ENCODE peak calls at places on chromosomes 12 and 14, in eight cellular contexts. One of them, this sample, is unnamed.

GRCh38 chr12:67909681-67910080 is 79.6 kb upstream of the IFNG-AS1 start:
- DNase-seq in CD14-positive monocyte: no peak
- DNase-seq in body of pancreas: no peak
- DNase-seq in nephron progenitor cell: no peak
- DNase-seq in HFFc6: peak; percentile 25
- DNase-seq in AG10803: no peak
- DNase-seq in ovary: no peak
- DNase-seq in CD8-positive, alpha-beta T cell: no peak
- DNase-seq in this sample: no peak

GRCh38 chr12:104743181-104743580 is 214.9 kb downstream of the SLC41A2 start:
- DNase-seq in CD14-positive monocyte: no peak
- DNase-seq in body of pancreas: no peak
- DNase-seq in nephron progenitor cell: no peak
- DNase-seq in HFFc6: no peak
- DNase-seq in AG10803: no peak
- DNase-seq in ovary: no peak
- DNase-seq in CD8-positive, alpha-beta T cell: no peak
- DNase-seq in this sample: no peak

GRCh38 chr14:20400965-20401593 is 12.2 kb downstream of the TEP1 start:
- DNase-seq in CD14-positive monocyte: no peak
- DNase-seq in body of pancreas: no peak
- DNase-seq in nephron progenitor cell: no peak
- DNase-seq in HFFc6: peak; percentile 47
- DNase-seq in AG10803: no peak
- DNase-seq in ovary: no peak
- DNase-seq in CD8-positive, alpha-beta T cell: no peak
- DNase-seq in this sample: no peak

GRCh38 chr12:111446044-111446581 is 40.4 kb downstream of the SH2B3 start:
- DNase-seq in CD14-positive monocyte: no peak
- DNase-seq in body of pancreas: peak; percentile 93
- DNase-seq in nephron progenitor cell: no peak
- DNase-seq in HFFc6: no peak
- DNase-seq in AG10803: peak; percentile 56
- DNase-seq in ovary: no peak
- DNase-seq in CD8-positive, alpha-beta T cell: no peak
- DNase-seq in this sample: peak; percentile 70

GRCh38 chr12:100169345-100169744 is 26.7 kb upstream of the BLTP3B start:
- DNase-seq in CD14-positive monocyte: no peak
- DNase-seq in body of pancreas: no peak
- DNase-seq in nephron progenitor cell: no peak
- DNase-seq in HFFc6: no peak
- DNase-seq in AG10803: no peak
- DNase-seq in ovary: no peak
- DNase-seq in CD8-positive, alpha-beta T cell: no peak
- DNase-seq in this sample: no peak

GRCh38 chr12:110004598-110004997 is 5.4 kb downstream of the ANKRD13A start:
- DNase-seq in CD14-positive monocyte: no peak
- DNase-seq in body of pancreas: no peak
- DNase-seq in nephron progenitor cell: no peak
- DNase-seq in HFFc6: no peak
- DNase-seq in AG10803: no peak
- DNase-seq in ovary: no peak
- DNase-seq in CD8-positive, alpha-beta T cell: no peak
- DNase-seq in this sample: no peak

GRCh38 chr12:113853491-113853890 is 112.6 kb downstream of the RBM19 start:
- DNase-seq in CD14-positive monocyte: no peak
- DNase-seq in body of pancreas: no peak
- DNase-seq in nephron progenitor cell: no peak
- DNase-seq in HFFc6: no peak
- DNase-seq in AG10803: no peak
- DNase-seq in ovary: no peak
- DNase-seq in CD8-positive, alpha-beta T cell: no peak
- DNase-seq in this sample: no peak

GRCh38 chr12:131755305-131756113 is 44.6 kb downstream of the SFSWAP start:
- DNase-seq in CD14-positive monocyte: no peak
- DNase-seq in body of pancreas: no peak
- DNase-seq in nephron progenitor cell: no peak
- DNase-seq in HFFc6: no peak
- DNase-seq in AG10803: peak; percentile 26
- DNase-seq in ovary: no peak
- DNase-seq in CD8-positive, alpha-beta T cell: no peak
- DNase-seq in this sample: peak; percentile 75

GRCh38 chr12:78392918-78393317 is 471.7 kb upstream of the SYT1 start:
- DNase-seq in CD14-positive monocyte: no peak
- DNase-seq in body of pancreas: no peak
- DNase-seq in nephron progenitor cell: no peak
- DNase-seq in HFFc6: peak; percentile 27
- DNase-seq in AG10803: peak; percentile 47
- DNase-seq in ovary: no peak
- DNase-seq in CD8-positive, alpha-beta T cell: no peak
- DNase-seq in this sample: no peak

DNA sequence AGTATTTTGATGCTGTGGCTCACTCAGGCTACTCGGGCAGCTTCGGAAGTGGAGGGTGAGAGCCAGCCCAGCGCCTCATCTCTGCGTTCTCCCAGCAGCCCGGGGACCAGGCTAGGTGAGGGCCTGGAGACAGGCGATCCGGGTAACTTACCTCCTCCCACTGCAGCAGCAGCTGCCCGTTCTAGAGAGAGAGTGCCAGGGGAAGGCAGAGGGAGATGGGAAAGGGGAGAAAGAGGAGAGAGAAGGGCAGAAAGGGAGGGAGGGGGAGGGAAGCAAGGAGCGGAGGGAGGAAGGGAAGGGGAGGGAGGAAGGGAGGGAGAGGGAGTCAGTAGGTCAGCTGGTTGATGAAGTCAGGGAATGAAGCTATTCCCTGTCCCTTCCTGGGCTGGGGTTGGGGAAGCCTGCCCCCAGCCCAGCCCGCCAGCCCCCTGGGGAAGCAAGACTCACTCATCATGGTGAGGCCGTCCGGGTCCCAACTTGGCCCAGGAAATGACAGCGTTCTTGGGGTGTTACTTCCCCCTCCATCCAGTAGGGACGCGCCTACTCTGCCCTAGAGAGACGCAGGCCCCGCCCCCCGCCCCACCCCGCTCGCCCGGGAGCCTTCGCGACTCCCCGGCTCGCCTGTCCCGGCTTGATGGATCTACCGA is at the start of gene IFI27L2:
- DNase-seq in CD14-positive monocyte: peak; percentile 74
- DNase-seq in body of pancreas: peak; percentile 68
- DNase-seq in nephron progenitor cell: peak; percentile 80
- DNase-seq in HFFc6: peak; percentile 78
- DNase-seq in AG10803: peak; percentile 81
- DNase-seq in ovary: peak; percentile 78
- DNase-seq in CD8-positive, alpha-beta T cell: peak; percentile 42
- DNase-seq in this sample: peak; percentile 95
- TF ChIP-seq CTCF in CD14-positive monocyte: peak; percentile 18
- TF ChIP-seq CTCF in body of pancreas: peak; percentile 24
- TF ChIP-seq CTCF in nephron progenitor cell: peak; percentile 26
- TF ChIP-seq CTCF in HFFc6: peak; percentile 70
- TF ChIP-seq CTCF in AG10803: peak; percentile 40
- TF ChIP-seq CTCF in ovary: peak; percentile 37
- TF ChIP-seq CTCF in CD8-positive, alpha-beta T cell: no peak
- TF ChIP-seq CTCF in this sample: peak; percentile 49

GRCh38 chr12:48183876-48184548 is 568 bp downstream of the CCDC184 start:
- DNase-seq in CD14-positive monocyte: no peak
- DNase-seq in body of pancreas: no peak
- DNase-seq in nephron progenitor cell: peak; percentile 48
- DNase-seq in HFFc6: no peak
- DNase-seq in AG10803: no peak
- DNase-seq in ovary: peak; percentile 45
- DNase-seq in CD8-positive, alpha-beta T cell: no peak
- DNase-seq in this sample: no peak
- TF ChIP-seq CTCF in CD14-positive monocyte: peak; percentile 42
- TF ChIP-seq CTCF in body of pancreas: no peak
- TF ChIP-seq CTCF in nephron progenitor cell: no peak
- TF ChIP-seq CTCF in HFFc6: peak; percentile 27
- TF ChIP-seq CTCF in AG10803: no peak
- TF ChIP-seq CTCF in ovary: no peak
- TF ChIP-seq CTCF in CD8-positive, alpha-beta T cell: peak; percentile 7
- TF ChIP-seq CTCF in this sample: no peak

GRCh38 chr14:50423529-50423928 is 26.8 kb upstream of the CDKL1 start:
- DNase-seq in CD14-positive monocyte: no peak
- DNase-seq in body of pancreas: no peak
- DNase-seq in nephron progenitor cell: no peak
- DNase-seq in HFFc6: no peak
- DNase-seq in AG10803: no peak
- DNase-seq in ovary: no peak
- DNase-seq in CD8-positive, alpha-beta T cell: no peak
- DNase-seq in this sample: no peak
- TF ChIP-seq CTCF in CD14-positive monocyte: no peak
- TF ChIP-seq CTCF in body of pancreas: no peak
- TF ChIP-seq CTCF in nephron progenitor cell: no peak
- TF ChIP-seq CTCF in HFFc6: no peak
- TF ChIP-seq CTCF in AG10803: no peak
- TF ChIP-seq CTCF in ovary: no peak
- TF ChIP-seq CTCF in CD8-positive, alpha-beta T cell: no peak
- TF ChIP-seq CTCF in this sample: no peak

DNA sequence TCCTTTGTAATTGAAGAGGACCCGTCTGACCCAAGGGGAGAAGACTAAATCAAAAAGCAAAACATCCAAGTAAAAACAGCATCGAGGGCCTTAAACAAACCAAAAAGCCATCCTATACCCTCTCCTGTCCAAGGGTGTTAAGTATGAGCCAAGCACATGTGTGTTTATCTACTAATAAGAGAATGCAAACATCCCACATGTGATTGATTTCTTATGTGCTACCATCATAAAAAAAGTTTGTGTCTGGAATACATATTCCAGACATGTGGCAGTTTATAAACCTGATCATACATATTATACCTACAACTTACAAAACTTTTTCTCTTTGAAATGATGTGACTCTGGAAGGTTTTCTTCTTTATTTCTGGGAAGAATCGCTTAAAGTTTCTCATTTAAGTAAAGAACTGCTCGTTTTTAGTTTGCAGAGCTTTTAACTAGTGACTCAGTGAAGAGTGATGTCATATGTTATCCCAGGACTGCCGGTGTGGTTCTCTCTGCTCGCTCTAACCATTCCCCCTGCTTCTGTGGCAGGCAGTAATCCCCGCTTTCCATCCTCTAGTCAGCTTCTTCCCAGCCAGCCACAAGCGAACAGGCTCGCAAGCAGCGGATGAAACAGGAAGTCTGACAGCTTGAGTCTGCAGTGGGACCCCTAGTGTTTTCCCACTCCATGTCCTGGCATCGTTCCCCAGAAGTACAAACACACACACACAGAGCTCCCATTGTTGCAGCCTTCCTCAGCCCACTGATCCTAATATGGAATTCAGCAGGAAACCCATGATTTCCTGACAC is 431 bp upstream of the RHOJ start:
- DNase-seq in CD14-positive monocyte: no peak
- DNase-seq in body of pancreas: peak; percentile 71
- DNase-seq in nephron progenitor cell: peak; percentile 59
- DNase-seq in HFFc6: peak; percentile 94
- DNase-seq in AG10803: peak; percentile 92
- DNase-seq in ovary: peak; percentile 80
- DNase-seq in CD8-positive, alpha-beta T cell: no peak
- DNase-seq in this sample: peak; percentile 74
- TF ChIP-seq CTCF in CD14-positive monocyte: no peak
- TF ChIP-seq CTCF in body of pancreas: no peak
- TF ChIP-seq CTCF in nephron progenitor cell: peak; percentile 10
- TF ChIP-seq CTCF in HFFc6: peak; percentile 43
- TF ChIP-seq CTCF in AG10803: peak; percentile 38
- TF ChIP-seq CTCF in ovary: no peak
- TF ChIP-seq CTCF in CD8-positive, alpha-beta T cell: no peak
- TF ChIP-seq CTCF in this sample: no peak

DNA sequence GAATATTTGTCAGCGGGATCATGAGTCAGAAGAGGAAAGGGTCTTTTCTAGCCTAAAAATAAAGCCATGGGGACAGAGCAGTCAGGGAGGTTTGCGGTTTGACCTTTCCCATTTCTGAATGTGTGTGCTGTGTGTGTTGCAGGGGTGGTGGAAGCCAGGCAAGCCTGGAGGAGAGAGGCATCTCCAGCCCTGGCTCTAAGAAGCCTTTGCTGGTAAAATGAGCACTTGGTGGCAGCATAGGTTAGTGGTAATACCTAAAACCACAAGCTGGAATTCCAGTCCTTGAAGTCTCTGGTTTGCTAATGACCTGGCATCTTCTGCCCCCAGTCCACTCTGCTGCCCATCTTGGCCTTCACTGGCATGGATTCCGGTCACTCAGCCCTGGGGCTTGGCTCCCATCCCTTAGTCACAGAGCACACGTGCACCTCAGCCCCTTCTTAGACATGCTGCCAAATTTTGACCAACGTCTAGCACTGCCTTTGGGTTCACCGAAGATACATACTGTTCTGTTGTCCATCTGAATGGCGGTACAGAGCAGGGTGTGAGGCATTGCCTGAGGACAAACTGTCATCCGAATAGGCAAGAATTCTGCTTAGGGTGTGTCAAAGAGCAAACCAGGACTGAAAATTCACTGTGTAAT is 52.7 kb downstream of the KCNA5 start:
- DNase-seq in CD14-positive monocyte: no peak
- DNase-seq in body of pancreas: no peak
- DNase-seq in nephron progenitor cell: no peak
- DNase-seq in HFFc6: peak; percentile 93
- DNase-seq in AG10803: peak; percentile 80
- DNase-seq in ovary: no peak
- DNase-seq in CD8-positive, alpha-beta T cell: no peak
- DNase-seq in this sample: no peak
- TF ChIP-seq CTCF in CD14-positive monocyte: no peak
- TF ChIP-seq CTCF in body of pancreas: no peak
- TF ChIP-seq CTCF in nephron progenitor cell: no peak
- TF ChIP-seq CTCF in HFFc6: peak; percentile 63
- TF ChIP-seq CTCF in AG10803: peak; percentile 40
- TF ChIP-seq CTCF in ovary: no peak
- TF ChIP-seq CTCF in CD8-positive, alpha-beta T cell: no peak
- TF ChIP-seq CTCF in this sample: peak; percentile 41

GRCh38 chr12:24155042-24155441 is 205.6 kb upstream of the SOX5 start:
- DNase-seq in CD14-positive monocyte: no peak
- DNase-seq in body of pancreas: no peak
- DNase-seq in nephron progenitor cell: no peak
- DNase-seq in HFFc6: no peak
- DNase-seq in AG10803: no peak
- DNase-seq in ovary: no peak
- DNase-seq in CD8-positive, alpha-beta T cell: no peak
- DNase-seq in this sample: no peak
- TF ChIP-seq CTCF in CD14-positive monocyte: no peak
- TF ChIP-seq CTCF in body of pancreas: no peak
- TF ChIP-seq CTCF in nephron progenitor cell: no peak
- TF ChIP-seq CTCF in HFFc6: no peak
- TF ChIP-seq CTCF in AG10803: no peak
- TF ChIP-seq CTCF in ovary: no peak
- TF ChIP-seq CTCF in CD8-positive, alpha-beta T cell: no peak
- TF ChIP-seq CTCF in this sample: peak; percentile 29

This sample was measured in H9.